ENCODE peak calls at places on chromosome 19, in six cellular contexts. L, S, H, N, A and B are unnamed samples.

GRCh38 chr19:36488816-36489138 is 584 bp downstream of the ZNF566 start:
- DNase-seq in N (no peak), H (peak; percentile 56), A (peak; percentile 39), L (peak; percentile 13), S (no peak), B (no peak)

GRCh38 chr19:48476176-48476575 is 7.0 kb downstream of the CYTH2 start:
- DNase-seq in H (no peak), A (no peak), N (no peak), L (no peak), S (no peak), B (no peak)

GRCh38 chr19:35279374-35279773 is 3.0 kb upstream of the HAMP start:
- DNase-seq in H (no peak), N (no peak), A (no peak), S (no peak), L (no peak), B (no peak)

GRCh38 chr19:44767295-44768180 is 10.2 kb upstream of the CBLC start:
- DNase-seq in S (no peak), L (no peak), N (no peak), H (no peak), A (no peak), B (no peak)

GRCh38 chr19:2148482-2149135 is 2.8 kb downstream of the AP3D1 start:
- DNase-seq in L (no peak), S (no peak), H (no peak), N (no peak), A (no peak), B (no peak)

GRCh38 chr19:51916167-51916566 is 11.1 kb upstream of the ZNF613 start:
- DNase-seq in L (no peak), N (no peak), A (no peak), H (no peak), S (no peak), B (no peak)

GRCh38 chr19:3404324-3405260 is 38.2 kb downstream of the NFIC start:
- DNase-seq in N (no peak), L (no peak), H (no peak), S (no peak), A (no peak), B (no peak)

GRCh38 chr19:55626350-55626749 is 2.0 kb upstream of the ZNF784 start:
- DNase-seq in S (no peak), L (no peak), N (no peak), A (no peak), H (no peak), B (no peak)

GRCh38 chr19:13629687-13630357 is 123.5 kb upstream of the CACNA1A start:
- DNase-seq in H (no peak), N (no peak), A (no peak), S (no peak), L (no peak), B (no peak)

GRCh38 chr19:35940839-35941238 is 4.7 kb downstream of the LRFN3 start:
- DNase-seq in N (no peak), S (no peak), H (no peak), A (no peak), L (no peak), B (no peak)

GRCh38 chr19:13024958-13025653 is 29.8 kb downstream of the NFIX start:
- DNase-seq in L (no peak), H (no peak), N (no peak), S (no peak), A (no peak), B (no peak)

GRCh38 chr19:13260883-13261653 is 110.9 kb downstream of the IER2 start:
- DNase-seq in N (no peak), H (peak; percentile 51), L (peak; percentile 94), S (peak; percentile 79), A (no peak), B (no peak)

GRCh38 chr19:50632151-50632835 is 7.4 kb downstream of the SYT3 start:
- DNase-seq in A (no peak), H (no peak), L (no peak), N (no peak), S (no peak), B (no peak)

GRCh38 chr19:10961073-10961762 is 388 bp downstream of the SMARCA4 start:
- DNase-seq in L (no peak), N (no peak), A (no peak), S (no peak), H (peak; percentile 44), B (no peak)

GRCh38 chr19:4206818-4207484 is 22.4 kb upstream of the EBI3 start:
- DNase-seq in S (no peak), A (no peak), N (no peak), L (peak; percentile 63), H (no peak), B (no peak)

GRCh38 chr19:19261350-19262189 is 11.5 kb downstream of the TM6SF2 start:
- DNase-seq in A (no peak), S (no peak), H (no peak), N (peak; percentile 53), L (no peak), B (peak; percentile 33)

GRCh38 chr19:14073232-14073924 is 792 bp downstream of the MISP3 start:
- DNase-seq in N (no peak), S (no peak), H (peak; percentile 84), L (no peak), A (no peak), B (no peak)

GRCh38 chr19:33277434-33277833 is 24.9 kb downstream of the CEBPA start:
- DNase-seq in S (no peak), L (no peak), N (no peak), A (no peak), H (no peak), B (no peak)
- TF ChIP-seq ZNF274 in S (no peak), L (no peak), N (no peak), A (no peak), H (no peak), B (no peak)

GRCh38 chr19:16497042-16497441 is 848 bp downstream of the C19orf44 start:
- DNase-seq in S (no peak), N (no peak), L (no peak), H (no peak), A (no peak), B (no peak)
- H3K9ac ChIP-seq in S (peak overlapping the region; percentile 60), N (no peak overlapping the region), L (peak overlapping the region; percentile 64), H (peak overlapping the region; percentile 49), A (peak overlapping the region; percentile 67), B (peak overlapping the region; percentile 66)

GRCh38 chr19:30073152-30074000 is 131.3 kb downstream of the URI1 start:
- DNase-seq in L (no peak), A (no peak), H (no peak), N (no peak), S (no peak), B (no peak)
- TF ChIP-seq ZNF274 in L (no peak), A (no peak), H (no peak), N (no peak), S (no peak), B (no peak)

GRCh38 chr19:6529937-6530384 is 865 bp upstream of the TNFSF9 start:
- DNase-seq in H (no peak), A (no peak), N (no peak), L (no peak), S (no peak), B (no peak)

GRCh38 chr19:6527893-6528543 is 2.8 kb upstream of the TNFSF9 start:
- DNase-seq in A (no peak), H (no peak), L (no peak), S (peak; percentile 96), N (no peak), B (no peak)

GRCh38 chr19:6529351-6529750 is 1.5 kb upstream of the TNFSF9 start:
- DNase-seq in H (no peak), N (no peak), S (no peak), A (no peak), L (no peak), B (no peak)

GRCh38 chr19:6530385-6531162 is at the start of gene TNFSF9:
- DNase-seq in H (peak; percentile 95), A (peak; percentile 73), N (no peak), L (peak; percentile 70), S (no peak), B (no peak)

GRCh38 chr19:6528544-6529121 is 2.2 kb upstream of the TNFSF9 start:
- DNase-seq in A (peak; percentile 60), N (no peak), L (no peak), S (no peak), H (peak; percentile 57), B (no peak)
- H3K9ac ChIP-seq in A (no peak overlapping the region), N (no peak overlapping the region), L (no peak overlapping the region), S (peak overlapping the region; percentile 74), H (no peak overlapping the region), B (no peak overlapping the region)

DNA sequence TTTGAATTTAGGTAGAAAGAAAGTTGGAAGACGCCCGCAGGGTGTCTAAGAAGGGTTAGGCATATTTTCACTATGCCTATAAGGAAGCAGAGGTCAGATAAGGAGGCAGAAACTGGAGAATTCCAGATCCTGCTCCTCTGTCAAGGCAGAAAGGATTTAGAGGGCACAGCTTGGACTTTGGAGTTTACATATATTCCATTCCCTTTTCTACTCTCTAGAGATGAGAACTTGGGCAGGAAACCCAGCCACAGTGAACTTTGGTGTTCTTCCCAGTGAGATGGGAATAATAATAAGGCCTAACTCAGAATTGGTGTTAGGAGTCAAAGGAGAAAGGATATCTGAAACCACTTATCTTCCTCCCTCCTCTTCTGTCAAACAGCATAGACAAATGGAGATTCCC is 37.4 kb downstream of the CCNE1 start:
- DNase-seq in L (no peak), N (no peak), H (no peak), S (no peak), A (no peak), B (no peak)
- TF ChIP-seq ZNF274 in L (no peak), N (no peak), H (no peak), S (no peak), A (no peak), B (no peak)